ENCODE peak calls at places on chromosomes 4 and X, in nine cellular contexts. One of them, this sample, is unnamed.

GRCh38 chrX:64580035-64580434 is 184.8 kb upstream of the MTMR8 start:
- DNase-seq in omental fat pad: no peak
- DNase-seq in RKO: no peak
- DNase-seq in brain pericyte: no peak
- DNase-seq in breast epithelium: no peak
- DNase-seq in tibial artery: no peak
- DNase-seq in nephron progenitor cell: peak
- DNase-seq in mesenchymal stem cell: no peak
- DNase-seq in astrocyte of the hippocampus: no peak
- DNase-seq in this sample: no peak

GRCh38 chr4:10320130-10320529 is 137.1 kb downstream of the ZNF518B start:
- DNase-seq in omental fat pad: no peak
- DNase-seq in RKO: no peak
- DNase-seq in brain pericyte: no peak
- DNase-seq in breast epithelium: no peak
- DNase-seq in tibial artery: no peak
- DNase-seq in nephron progenitor cell: no peak
- DNase-seq in mesenchymal stem cell: no peak
- DNase-seq in astrocyte of the hippocampus: no peak
- DNase-seq in this sample: no peak

GRCh38 chr4:145788765-145789164 is 108.8 kb downstream of the C4orf51 start:
- DNase-seq in omental fat pad: no peak
- DNase-seq in RKO: no peak
- DNase-seq in brain pericyte: no peak
- DNase-seq in breast epithelium: no peak
- DNase-seq in tibial artery: no peak
- DNase-seq in nephron progenitor cell: no peak
- DNase-seq in mesenchymal stem cell: no peak
- DNase-seq in astrocyte of the hippocampus: peak
- DNase-seq in this sample: no peak

GRCh38 chr4:178917756-178918155 is 1475.5 kb upstream of the AGA start:
- DNase-seq in omental fat pad: no peak
- DNase-seq in RKO: no peak
- DNase-seq in brain pericyte: no peak
- DNase-seq in breast epithelium: no peak
- DNase-seq in tibial artery: no peak
- DNase-seq in nephron progenitor cell: no peak
- DNase-seq in mesenchymal stem cell: no peak
- DNase-seq in astrocyte of the hippocampus: no peak
- DNase-seq in this sample: no peak

GRCh38 chr4:147360301-147360700 is 120.6 kb upstream of the EDNRA start:
- DNase-seq in omental fat pad: no peak
- DNase-seq in RKO: no peak
- DNase-seq in brain pericyte: peak
- DNase-seq in breast epithelium: no peak
- DNase-seq in tibial artery: no peak
- DNase-seq in nephron progenitor cell: no peak
- DNase-seq in mesenchymal stem cell: peak
- DNase-seq in astrocyte of the hippocampus: peak
- DNase-seq in this sample: no peak

GRCh38 chr4:140762202-140762601 is 6.0 kb upstream of the TBC1D9 start:
- DNase-seq in omental fat pad: no peak
- DNase-seq in RKO: no peak
- DNase-seq in brain pericyte: no peak
- DNase-seq in breast epithelium: no peak
- DNase-seq in tibial artery: no peak
- DNase-seq in nephron progenitor cell: no peak
- DNase-seq in mesenchymal stem cell: no peak
- DNase-seq in astrocyte of the hippocampus: no peak
- DNase-seq in this sample: no peak

GRCh38 chrX:22060451-22060940 is 28.4 kb downstream of the PHEX start:
- DNase-seq in omental fat pad: no peak
- DNase-seq in RKO: no peak
- DNase-seq in brain pericyte: no peak
- DNase-seq in breast epithelium: no peak
- DNase-seq in tibial artery: no peak
- DNase-seq in nephron progenitor cell: no peak
- DNase-seq in mesenchymal stem cell: peak
- DNase-seq in astrocyte of the hippocampus: no peak
- DNase-seq in this sample: peak

GRCh38 chrX:19627081-19627480 is 111.8 kb upstream of the MAP3K15 start:
- DNase-seq in omental fat pad: no peak
- DNase-seq in RKO: no peak
- DNase-seq in brain pericyte: no peak
- DNase-seq in breast epithelium: no peak
- DNase-seq in tibial artery: no peak
- DNase-seq in nephron progenitor cell: no peak
- DNase-seq in mesenchymal stem cell: no peak
- DNase-seq in astrocyte of the hippocampus: no peak
- DNase-seq in this sample: no peak

GRCh38 chrX:120560405-120560841 is 339 bp downstream of the CUL4B start:
- DNase-seq in omental fat pad: no peak
- DNase-seq in RKO: peak
- DNase-seq in brain pericyte: no peak
- DNase-seq in breast epithelium: no peak
- DNase-seq in tibial artery: peak
- DNase-seq in nephron progenitor cell: peak
- DNase-seq in mesenchymal stem cell: peak
- DNase-seq in astrocyte of the hippocampus: no peak
- DNase-seq in this sample: peak

GRCh38 chr4:3271131-3271530 is 21.7 kb upstream of the RGS12 start:
- DNase-seq in omental fat pad: no peak
- DNase-seq in RKO: no peak
- DNase-seq in brain pericyte: no peak
- DNase-seq in breast epithelium: no peak
- DNase-seq in tibial artery: peak
- DNase-seq in nephron progenitor cell: no peak
- DNase-seq in mesenchymal stem cell: no peak
- DNase-seq in astrocyte of the hippocampus: no peak
- DNase-seq in this sample: no peak

GRCh38 chr4:39961311-39961877 is 16.3 kb downstream of the PDS5A start:
- DNase-seq in omental fat pad: no peak
- DNase-seq in RKO: no peak
- DNase-seq in brain pericyte: no peak
- DNase-seq in breast epithelium: no peak
- DNase-seq in tibial artery: no peak
- DNase-seq in nephron progenitor cell: no peak
- DNase-seq in mesenchymal stem cell: no peak
- DNase-seq in astrocyte of the hippocampus: no peak
- DNase-seq in this sample: no peak

GRCh38 chr4:51843309-51844156 is 580 bp downstream of the DCUN1D4 start:
- DNase-seq in omental fat pad: peak
- DNase-seq in RKO: peak
- DNase-seq in brain pericyte: no peak
- DNase-seq in breast epithelium: peak
- DNase-seq in tibial artery: peak
- DNase-seq in nephron progenitor cell: peak
- DNase-seq in mesenchymal stem cell: peak
- DNase-seq in astrocyte of the hippocampus: peak
- DNase-seq in this sample: peak

GRCh38 chrX:72620550-72621145 is 48.0 kb upstream of the HDAC8 start:
- DNase-seq in omental fat pad: no peak
- DNase-seq in RKO: peak
- DNase-seq in brain pericyte: peak
- DNase-seq in breast epithelium: peak
- DNase-seq in tibial artery: peak
- DNase-seq in nephron progenitor cell: no peak
- DNase-seq in mesenchymal stem cell: peak
- DNase-seq in astrocyte of the hippocampus: peak
- DNase-seq in this sample: no peak

GRCh38 chr4:113222431-113222979 is 173.1 kb downstream of the ANK2 start:
- DNase-seq in omental fat pad: no peak
- DNase-seq in RKO: peak
- DNase-seq in brain pericyte: no peak
- DNase-seq in breast epithelium: no peak
- DNase-seq in tibial artery: no peak
- DNase-seq in nephron progenitor cell: no peak
- DNase-seq in mesenchymal stem cell: peak
- DNase-seq in astrocyte of the hippocampus: peak
- DNase-seq in this sample: no peak

GRCh38 chr4:76581276-76581675 is 146.2 kb downstream of the SHROOM3 start:
- DNase-seq in omental fat pad: no peak
- DNase-seq in RKO: no peak
- DNase-seq in brain pericyte: no peak
- DNase-seq in breast epithelium: no peak
- DNase-seq in tibial artery: no peak
- DNase-seq in nephron progenitor cell: no peak
- DNase-seq in mesenchymal stem cell: no peak
- DNase-seq in astrocyte of the hippocampus: no peak
- DNase-seq in this sample: no peak

GRCh38 chrX:65993915-65994460 is 45.9 kb downstream of the VSIG4 start:
- DNase-seq in omental fat pad: no peak
- DNase-seq in RKO: no peak
- DNase-seq in brain pericyte: no peak
- DNase-seq in breast epithelium: no peak
- DNase-seq in tibial artery: no peak
- DNase-seq in nephron progenitor cell: no peak
- DNase-seq in mesenchymal stem cell: no peak
- DNase-seq in astrocyte of the hippocampus: no peak
- DNase-seq in this sample: no peak

GRCh38 chr4:125985856-125986255 is 671.1 kb downstream of the FAT4 start:
- DNase-seq in omental fat pad: no peak
- DNase-seq in RKO: no peak
- DNase-seq in brain pericyte: no peak
- DNase-seq in breast epithelium: no peak
- DNase-seq in tibial artery: no peak
- DNase-seq in nephron progenitor cell: no peak
- DNase-seq in mesenchymal stem cell: peak
- DNase-seq in astrocyte of the hippocampus: peak
- DNase-seq in this sample: peak

GRCh38 chrX:341541-342101 is 23.0 kb upstream of the GTPBP6 start:
- DNase-seq in omental fat pad: no peak
- DNase-seq in RKO: no peak
- DNase-seq in brain pericyte: no peak
- DNase-seq in breast epithelium: no peak
- DNase-seq in tibial artery: no peak
- DNase-seq in nephron progenitor cell: no peak
- DNase-seq in mesenchymal stem cell: no peak
- DNase-seq in astrocyte of the hippocampus: no peak
- DNase-seq in this sample: no peak

GRCh38 chr4:76960014-76960413 is 10.5 kb downstream of the SEPTIN11 start:
- DNase-seq in omental fat pad: no peak
- DNase-seq in RKO: no peak
- DNase-seq in brain pericyte: no peak
- DNase-seq in breast epithelium: no peak
- DNase-seq in tibial artery: no peak
- DNase-seq in nephron progenitor cell: no peak
- DNase-seq in mesenchymal stem cell: no peak
- DNase-seq in astrocyte of the hippocampus: peak
- DNase-seq in this sample: no peak

GRCh38 chrX:49192722-49193328 is 6.7 kb upstream of the PRICKLE3 start:
- DNase-seq in omental fat pad: no peak
- DNase-seq in RKO: no peak
- DNase-seq in brain pericyte: no peak
- DNase-seq in breast epithelium: no peak
- DNase-seq in tibial artery: no peak
- DNase-seq in nephron progenitor cell: peak
- DNase-seq in mesenchymal stem cell: peak
- DNase-seq in astrocyte of the hippocampus: peak
- DNase-seq in this sample: peak

GRCh38 chr4:126661194-126661593 is 971.6 kb upstream of the INTU start:
- DNase-seq in omental fat pad: no peak
- DNase-seq in RKO: no peak
- DNase-seq in brain pericyte: no peak
- DNase-seq in breast epithelium: no peak
- DNase-seq in tibial artery: no peak
- DNase-seq in nephron progenitor cell: no peak
- DNase-seq in mesenchymal stem cell: peak
- DNase-seq in astrocyte of the hippocampus: peak
- DNase-seq in this sample: peak

GRCh38 chr4:113750734-113751133 is 10.8 kb downstream of the CAMK2D start:
- DNase-seq in omental fat pad: no peak
- DNase-seq in RKO: peak
- DNase-seq in brain pericyte: no peak
- DNase-seq in breast epithelium: no peak
- DNase-seq in tibial artery: no peak
- DNase-seq in nephron progenitor cell: no peak
- DNase-seq in mesenchymal stem cell: no peak
- DNase-seq in astrocyte of the hippocampus: no peak
- DNase-seq in this sample: no peak

This sample was measured in cardiac muscle cell.